ENCODE peak calls at places on chromosomes 16 and 17, in five cellular contexts. One of them, this sample, is unnamed.

GRCh38 chr16:9844361-9844760 is 337.9 kb downstream of the GRIN2A start:
- DNase-seq in small intestine: no peak
- DNase-seq in stimulated activated CD4-positive, alpha-beta T cell treated with anti-CD3 and anti-CD28 coated beads, Interleukin-1b, Interleukin-23, amount 100 ng/mL, for 1 hour: no peak
- DNase-seq in stromal cell of bone marrow: peak
- DNase-seq in heart left ventricle: no peak
- DNase-seq in this sample: no peak

GRCh38 chr16:54277845-54278703 is 8.5 kb downstream of the IRX3 start:
- DNase-seq in small intestine: no peak
- DNase-seq in stimulated activated CD4-positive, alpha-beta T cell treated with anti-CD3 and anti-CD28 coated beads, Interleukin-1b, Interleukin-23, amount 100 ng/mL, for 1 hour: no peak
- DNase-seq in stromal cell of bone marrow: no peak
- DNase-seq in heart left ventricle: no peak
- DNase-seq in this sample: peak

GRCh38 chr17:35159926-35160325 is 12.3 kb downstream of the UNC45B start:
- DNase-seq in small intestine: no peak
- DNase-seq in stimulated activated CD4-positive, alpha-beta T cell treated with anti-CD3 and anti-CD28 coated beads, Interleukin-1b, Interleukin-23, amount 100 ng/mL, for 1 hour: no peak
- DNase-seq in stromal cell of bone marrow: no peak
- DNase-seq in heart left ventricle: no peak
- DNase-seq in this sample: no peak

GRCh38 chr17:35735036-35735805 is 3.8 kb downstream of the RASL10B start:
- DNase-seq in small intestine: no peak
- DNase-seq in stimulated activated CD4-positive, alpha-beta T cell treated with anti-CD3 and anti-CD28 coated beads, Interleukin-1b, Interleukin-23, amount 100 ng/mL, for 1 hour: no peak
- DNase-seq in stromal cell of bone marrow: no peak
- DNase-seq in heart left ventricle: no peak
- DNase-seq in this sample: no peak

GRCh38 chr16:29819506-29819905 is 756 bp upstream of the MVP start:
- DNase-seq in small intestine: peak
- DNase-seq in stimulated activated CD4-positive, alpha-beta T cell treated with anti-CD3 and anti-CD28 coated beads, Interleukin-1b, Interleukin-23, amount 100 ng/mL, for 1 hour: no peak
- DNase-seq in stromal cell of bone marrow: no peak
- DNase-seq in heart left ventricle: no peak
- DNase-seq in this sample: no peak

GRCh38 chr16:68651136-68651535 is 6.0 kb downstream of the CDH3 start:
- DNase-seq in small intestine: no peak
- DNase-seq in stimulated activated CD4-positive, alpha-beta T cell treated with anti-CD3 and anti-CD28 coated beads, Interleukin-1b, Interleukin-23, amount 100 ng/mL, for 1 hour: no peak
- DNase-seq in stromal cell of bone marrow: no peak
- DNase-seq in heart left ventricle: no peak
- DNase-seq in this sample: no peak

GRCh38 chr16:10868562-10869469 is 8.2 kb upstream of the CIITA start:
- DNase-seq in small intestine: no peak
- DNase-seq in stimulated activated CD4-positive, alpha-beta T cell treated with anti-CD3 and anti-CD28 coated beads, Interleukin-1b, Interleukin-23, amount 100 ng/mL, for 1 hour: no peak
- DNase-seq in stromal cell of bone marrow: no peak
- DNase-seq in heart left ventricle: peak
- DNase-seq in this sample: no peak

GRCh38 chr16:75312875-75313274 is 61.5 kb upstream of the BCAR1 start:
- DNase-seq in small intestine: no peak
- DNase-seq in stimulated activated CD4-positive, alpha-beta T cell treated with anti-CD3 and anti-CD28 coated beads, Interleukin-1b, Interleukin-23, amount 100 ng/mL, for 1 hour: no peak
- DNase-seq in stromal cell of bone marrow: no peak
- DNase-seq in heart left ventricle: no peak
- DNase-seq in this sample: no peak

GRCh38 chr16:47475786-47476185 is 14.7 kb downstream of the PHKB start:
- DNase-seq in small intestine: no peak
- DNase-seq in stimulated activated CD4-positive, alpha-beta T cell treated with anti-CD3 and anti-CD28 coated beads, Interleukin-1b, Interleukin-23, amount 100 ng/mL, for 1 hour: no peak
- DNase-seq in stromal cell of bone marrow: no peak
- DNase-seq in heart left ventricle: no peak
- DNase-seq in this sample: no peak

GRCh38 chr17:6104956-6105355 is 34.8 kb downstream of the WSCD1 start:
- DNase-seq in small intestine: peak
- DNase-seq in stimulated activated CD4-positive, alpha-beta T cell treated with anti-CD3 and anti-CD28 coated beads, Interleukin-1b, Interleukin-23, amount 100 ng/mL, for 1 hour: no peak
- DNase-seq in stromal cell of bone marrow: no peak
- DNase-seq in heart left ventricle: no peak
- DNase-seq in this sample: no peak

GRCh38 chr17:63019138-63019873 is 53.3 kb downstream of the TANC2 start:
- DNase-seq in small intestine: no peak
- DNase-seq in stimulated activated CD4-positive, alpha-beta T cell treated with anti-CD3 and anti-CD28 coated beads, Interleukin-1b, Interleukin-23, amount 100 ng/mL, for 1 hour: no peak
- DNase-seq in stromal cell of bone marrow: no peak
- DNase-seq in heart left ventricle: no peak
- DNase-seq in this sample: no peak

GRCh38 chr16:88404769-88405168 is 22.0 kb downstream of the ZNF469 start:
- DNase-seq in small intestine: no peak
- DNase-seq in stimulated activated CD4-positive, alpha-beta T cell treated with anti-CD3 and anti-CD28 coated beads, Interleukin-1b, Interleukin-23, amount 100 ng/mL, for 1 hour: no peak
- DNase-seq in stromal cell of bone marrow: no peak
- DNase-seq in heart left ventricle: no peak
- DNase-seq in this sample: no peak

GRCh38 chr17:50218071-50218759 is 16.8 kb upstream of the COL1A1 start:
- DNase-seq in small intestine: no peak
- DNase-seq in stimulated activated CD4-positive, alpha-beta T cell treated with anti-CD3 and anti-CD28 coated beads, Interleukin-1b, Interleukin-23, amount 100 ng/mL, for 1 hour: no peak
- DNase-seq in stromal cell of bone marrow: peak
- DNase-seq in heart left ventricle: no peak
- DNase-seq in this sample: no peak

GRCh38 chr17:28901866-28902818 is 737 bp downstream of the DHRS13 start:
- DNase-seq in small intestine: peak
- DNase-seq in stimulated activated CD4-positive, alpha-beta T cell treated with anti-CD3 and anti-CD28 coated beads, Interleukin-1b, Interleukin-23, amount 100 ng/mL, for 1 hour: no peak
- DNase-seq in stromal cell of bone marrow: no peak
- DNase-seq in heart left ventricle: peak
- DNase-seq in this sample: no peak

GRCh38 chr17:63558441-63558840 is 8.2 kb downstream of the DCAF7 start:
- DNase-seq in small intestine: no peak
- DNase-seq in stimulated activated CD4-positive, alpha-beta T cell treated with anti-CD3 and anti-CD28 coated beads, Interleukin-1b, Interleukin-23, amount 100 ng/mL, for 1 hour: no peak
- DNase-seq in stromal cell of bone marrow: no peak
- DNase-seq in heart left ventricle: no peak
- DNase-seq in this sample: no peak

GRCh38 chr17:52678211-52678610 is 519.7 kb upstream of the CA10 start:
- DNase-seq in small intestine: no peak
- DNase-seq in stimulated activated CD4-positive, alpha-beta T cell treated with anti-CD3 and anti-CD28 coated beads, Interleukin-1b, Interleukin-23, amount 100 ng/mL, for 1 hour: no peak
- DNase-seq in stromal cell of bone marrow: no peak
- DNase-seq in heart left ventricle: no peak
- DNase-seq in this sample: no peak

GRCh38 chr17:36674278-36674650 is 72.9 kb downstream of the MRM1 start:
- DNase-seq in small intestine: peak
- DNase-seq in stimulated activated CD4-positive, alpha-beta T cell treated with anti-CD3 and anti-CD28 coated beads, Interleukin-1b, Interleukin-23, amount 100 ng/mL, for 1 hour: no peak
- DNase-seq in stromal cell of bone marrow: no peak
- DNase-seq in heart left ventricle: no peak
- DNase-seq in this sample: no peak

GRCh38 chr16:50338371-50339231 is 30.2 kb downstream of the BRD7 start:
- DNase-seq in small intestine: no peak
- DNase-seq in stimulated activated CD4-positive, alpha-beta T cell treated with anti-CD3 and anti-CD28 coated beads, Interleukin-1b, Interleukin-23, amount 100 ng/mL, for 1 hour: no peak
- DNase-seq in stromal cell of bone marrow: no peak
- DNase-seq in heart left ventricle: no peak
- DNase-seq in this sample: no peak

This sample was measured in mesothelial cell of epicardium.